ENCODE peak calls at places on chromosomes 6 and 20, in eight cellular contexts. C is NCI-H460, S is aorta, V is AG10803, N is bronchial epithelial cell, O is left lobe of liver, E is H9, R is fibroblast of gingiva. G is an unnamed sample.

GRCh38 chr6:106163446-106163965 is 77.4 kb downstream of the PRDM1 start:
- DNase-seq in C (no peak), S (no peak), V (peak; percentile 76), N (no peak), O (no peak), E (peak; percentile 52), R (peak; percentile 75), G (no peak)

GRCh38 chr6:143884161-143884560 is 19.9 kb downstream of the ZC2HC1B start:
- DNase-seq in C (no peak), S (no peak), V (peak; percentile 67), N (no peak), O (no peak), E (no peak), R (no peak), G (no peak)

GRCh38 chr6:92196320-92196719 is 1223.0 kb downstream of the EPHA7 start:
- DNase-seq in C (no peak), S (no peak), V (no peak), N (no peak), O (no peak), E (no peak), R (no peak), G (no peak)

GRCh38 chr6:56101141-56101553 is 146.2 kb downstream of the COL21A1 start:
- DNase-seq in C (peak; percentile 47), S (no peak), V (peak; percentile 97), N (peak; percentile 98), O (no peak), E (no peak), R (peak; percentile 96), G (peak; percentile 77)

GRCh38 chr6:159169557-159170332 is 545 bp downstream of the FNDC1 start:
- DNase-seq in C (peak; percentile 15), S (peak; percentile 85), V (peak; percentile 47), N (peak; percentile 4), O (no peak), E (peak; percentile 77), R (peak; percentile 11), G (peak; percentile 25)

GRCh38 chr20:45629496-45630100 is at the start of gene WFDC10A:
- DNase-seq in C (peak; percentile 68), S (no peak), V (peak; percentile 44), N (peak; percentile 67), O (no peak), E (peak; percentile 84), R (peak; percentile 22), G (peak; percentile 62)

GRCh38 chr6:2899596-2899995 is 3.5 kb downstream of the SERPINB9 start:
- DNase-seq in C (no peak), S (no peak), V (no peak), N (no peak), O (no peak), E (no peak), R (no peak), G (no peak)

GRCh38 chr6:123655520-123656306 is 19.0 kb upstream of the TRDN start:
- DNase-seq in C (peak; percentile 6), S (no peak), V (peak; percentile 1), N (no peak), O (no peak), E (no peak), R (peak; percentile 2), G (no peak)

GRCh38 chr6:160992323-160993314 is 1.1 kb downstream of the MAP3K4 start:
- DNase-seq in C (peak; percentile 42), S (no peak), V (peak; percentile 80), N (peak; percentile 71), O (peak; percentile 55), E (peak; percentile 57), R (peak; percentile 77), G (peak; percentile 51)

GRCh38 chr6:11495565-11496145 is 41.9 kb upstream of the TMEM170B start:
- DNase-seq in C (no peak), S (no peak), V (no peak), N (no peak), O (no peak), E (no peak), R (no peak), G (no peak)

GRCh38 chr6:33490198-33490597 is 35.8 kb downstream of the ZBTB9 start:
- DNase-seq in C (no peak), S (no peak), V (no peak), N (peak; percentile 46), O (no peak), E (no peak), R (no peak), G (peak; percentile 22)

GRCh38 chr6:28355743-28356665 is 6.3 kb downstream of the ZKSCAN3 start:
- DNase-seq in C (peak; percentile 80), S (peak; percentile 81), V (peak; percentile 87), N (peak; percentile 79), O (peak; percentile 81), E (peak; percentile 84), R (peak; percentile 84), G (peak; percentile 81)

GRCh38 chr6:168915242-168915641 is 338.4 kb downstream of the THBS2 start:
- DNase-seq in C (no peak), S (no peak), V (no peak), N (no peak), O (no peak), E (no peak), R (no peak), G (no peak)

GRCh38 chr20:50481741-50482140 is 28.4 kb upstream of the PTPN1 start:
- DNase-seq in C (no peak), S (no peak), V (no peak), N (no peak), O (no peak), E (no peak), R (peak; percentile 49), G (no peak)

GRCh38 chr6:140979642-140980091 is 1153.1 kb upstream of the GJE1 start:
- DNase-seq in C (no peak), S (no peak), V (peak; percentile 95), N (peak; percentile 73), O (no peak), E (no peak), R (peak; percentile 89), G (no peak)

GRCh38 chr6:42017021-42017643 is 33.2 kb upstream of the TAF8 start:
- DNase-seq in C (no peak), S (no peak), V (peak; percentile 77), N (peak; percentile 63), O (no peak), E (no peak), R (peak; percentile 60), G (no peak)

GRCh38 chr6:137341721-137342195 is 122.6 kb upstream of the IFNGR1 start:
- DNase-seq in C (peak; percentile 80), S (no peak), V (peak; percentile 95), N (no peak), O (peak; percentile 91), E (peak; percentile 54), R (peak; percentile 97), G (peak; percentile 65)

GRCh38 chr6:161396539-161396938 is 122.7 kb upstream of the AGPAT4 start:
- DNase-seq in C (no peak), S (peak; percentile 45), V (no peak), N (no peak), O (no peak), E (no peak), R (no peak), G (no peak)

GRCh38 chr20:46207031-46207549 is 89.0 kb downstream of the CD40 start:
- DNase-seq in C (no peak), S (no peak), V (no peak), N (no peak), O (no peak), E (no peak), R (no peak), G (no peak)

GRCh38 chr6:83708970-83709747 is at the start of gene SNAP91:
- DNase-seq in C (peak; percentile 21), S (peak; percentile 82), V (no peak), N (no peak), O (no peak), E (peak; percentile 85), R (no peak), G (peak; percentile 12)

GRCh38 chr20:45995213-45996097 is 13.3 kb upstream of the MMP9 start:
- DNase-seq in C (no peak), S (no peak), V (no peak), N (peak; percentile 51), O (no peak), E (no peak), R (no peak), G (peak; percentile 50)

GRCh38 chr6:56299916-56300315 is 52.5 kb upstream of the COL21A1 start:
- DNase-seq in C (no peak), S (no peak), V (no peak), N (no peak), O (no peak), E (no peak), R (no peak), G (no peak)

GRCh38 chr20:36197271-36197670 is 39.0 kb upstream of the AAR2 start:
- DNase-seq in C (no peak), S (no peak), V (no peak), N (peak; percentile 23), O (no peak), E (no peak), R (no peak), G (no peak)

GRCh38 chr6:108755257-108756240 is 92.7 kb upstream of the ARMC2 start:
- DNase-seq in C (no peak), S (no peak), V (peak; percentile 66), N (peak; percentile 22), O (no peak), E (no peak), R (peak; percentile 30), G (no peak)

GRCh38 chr20:3802524-3803239 is 6.6 kb downstream of the CDC25B start:
- DNase-seq in C (no peak), S (no peak), V (no peak), N (no peak), O (peak; percentile 90), E (no peak), R (no peak), G (no peak)

GRCh38 chr6:146883640-146884531 is 285.1 kb downstream of the ADGB start:
- DNase-seq in C (no peak), S (no peak), V (no peak), N (no peak), O (no peak), E (no peak), R (no peak), G (no peak)

GRCh38 chr20:32780749-32781402 is 18.7 kb downstream of the DNMT3B start:
- DNase-seq in C (no peak), S (no peak), V (no peak), N (no peak), O (no peak), E (peak; percentile 64), R (no peak), G (no peak)

GRCh38 chr20:5835234-5835845 is 85.1 kb downstream of the SHLD1 start:
- DNase-seq in C (no peak), S (no peak), V (peak; percentile 56), N (peak; percentile 48), O (no peak), E (no peak), R (peak; percentile 22), G (peak; percentile 54)

GRCh38 chr6:119312875-119313338 is 36.7 kb downstream of the MAN1A1 start:
- DNase-seq in C (no peak), S (no peak), V (no peak), N (no peak), O (no peak), E (no peak), R (no peak), G (no peak)